ENCODE peak calls at places on chromosomes 1 and 21, in eight cellular contexts. O is glutamatergic neuron, A is epithelial cell of esophagus, E is GM12865, I is progenitor cell of endocrine pancreas, Q is pancreas, R is astrocyte of the spinal cord, J is AG10803. K is an unnamed sample.

GRCh38 chr1:155078496-155079209 is at the start of gene EFNA3:
- DNase-seq in A (peak), J (peak), Q (peak), O (peak), I (no peak), R (peak), E (peak), K (peak)

GRCh38 chr1:6700853-6701436 is 671 bp downstream of the DNAJC11 start:
- DNase-seq in Q (no peak), J (no peak), O (peak), I (no peak), R (no peak), A (no peak), E (no peak), K (no peak)

GRCh38 chr1:205255941-205256780 is 28.4 kb downstream of the TMCC2 start:
- DNase-seq in A (peak), O (peak), E (peak), I (peak), R (peak), J (peak), Q (peak), K (peak)

GRCh38 chr1:115476616-115477015 is 138.6 kb upstream of the NGF start:
- DNase-seq in E (no peak), R (no peak), O (no peak), A (no peak), Q (no peak), J (peak), I (no peak), K (no peak)

GRCh38 chr1:6646499-6647148 is 22.0 kb downstream of the THAP3 start:
- DNase-seq in Q (peak), I (no peak), O (no peak), J (peak), R (peak), A (peak), E (peak), K (peak)

GRCh38 chr1:216181590-216181989 is 241.7 kb downstream of the USH2A start:
- DNase-seq in R (no peak), J (no peak), E (no peak), A (no peak), I (no peak), O (no peak), Q (no peak), K (no peak)

GRCh38 chr1:7916431-7916830 is 24.2 kb downstream of the TNFRSF9 start:
- DNase-seq in R (no peak), E (no peak), Q (no peak), O (no peak), J (no peak), A (no peak), I (no peak), K (no peak)

GRCh38 chr1:179663810-179664209 is 72.2 kb downstream of the TDRD5 start:
- DNase-seq in A (no peak), R (no peak), O (no peak), E (no peak), J (no peak), I (no peak), Q (no peak), K (no peak)

GRCh38 chr1:35539824-35540261 is 17.4 kb downstream of the KIAA0319L start:
- DNase-seq in A (no peak), J (peak), I (no peak), R (peak), O (no peak), E (peak), Q (no peak), K (no peak)

GRCh38 chr21:15159382-15160020 is 94.7 kb upstream of the NRIP1 start:
- DNase-seq in Q (no peak), A (peak), J (no peak), O (no peak), E (peak), R (peak), I (no peak), K (no peak)

GRCh38 chr1:158101944-158102343 is 78.8 kb upstream of the CD1D start:
- DNase-seq in E (no peak), Q (no peak), J (peak), I (no peak), O (no peak), A (peak), R (peak), K (no peak)

GRCh38 chr1:117466761-117467160 is 99.5 kb downstream of the MAN1A2 start:
- DNase-seq in O (no peak), R (peak), E (no peak), J (peak), I (no peak), Q (no peak), A (peak), K (no peak)

GRCh38 chr1:1399870-1400575 is 888 bp upstream of the CCNL2 start:
- DNase-seq in E (peak), I (no peak), O (no peak), J (peak), Q (no peak), A (no peak), R (peak), K (peak)

GRCh38 chr1:228108055-228108690 is 926 bp downstream of the MRPL55 start:
- DNase-seq in J (no peak), Q (no peak), E (no peak), R (no peak), A (no peak), I (no peak), O (no peak), K (no peak)

GRCh38 chr1:153976819-153977249 is 640 bp downstream of the JTB start:
- DNase-seq in E (no peak), A (no peak), O (no peak), J (no peak), I (no peak), R (no peak), Q (no peak), K (no peak)

GRCh38 chr1:85328713-85329376 is 52.4 kb upstream of the BCL10 start:
- DNase-seq in E (no peak), O (no peak), J (peak), R (peak), Q (no peak), I (no peak), A (peak), K (peak)

GRCh38 chr1:37399205-37399604 is 75.2 kb upstream of the ZC3H12A start:
- DNase-seq in E (no peak), I (no peak), J (no peak), R (no peak), O (no peak), A (no peak), Q (no peak), K (no peak)

GRCh38 chr1:97553975-97554374 is 366.9 kb downstream of the DPYD start:
- DNase-seq in Q (no peak), R (no peak), J (peak), I (no peak), A (no peak), E (no peak), O (no peak), K (no peak)

GRCh38 chr1:40316595-40317393 is at the start of gene COL9A2:
- DNase-seq in Q (peak), I (peak), R (no peak), O (peak), E (peak), A (peak), J (no peak), K (peak)

GRCh38 chr1:111448482-111448917 is 556 bp downstream of the WDR77 start:
- DNase-seq in Q (no peak), O (no peak), R (no peak), E (no peak), A (peak), I (no peak), J (peak), K (no peak)

GRCh38 chr1:1225238-1225845 is 6.5 kb downstream of the SDF4 start:
- DNase-seq in E (no peak), J (no peak), I (no peak), O (no peak), R (no peak), A (no peak), Q (no peak), K (no peak)

GRCh38 chr1:203870256-203870655 is 8.9 kb downstream of the SNRPE start:
- DNase-seq in E (no peak), R (no peak), Q (no peak), A (no peak), J (peak), O (no peak), I (no peak), K (no peak)

GRCh38 chr1:158717344-158717743 is 3.2 kb downstream of the OR6K3 start:
- DNase-seq in A (peak), O (no peak), R (no peak), E (no peak), I (no peak), Q (no peak), J (no peak), K (no peak)

GRCh38 chr1:38608202-38608864 is 251.2 kb downstream of the RRAGC start:
- DNase-seq in O (peak), J (no peak), I (peak), Q (no peak), A (no peak), R (no peak), E (peak), K (peak)
- TF ChIP-seq CTCF in O (peak), J (peak), I (peak), Q (no peak), A (peak), R (peak), E (peak), K (peak)

GRCh38 chr1:200846421-200846820 is 26.4 kb upstream of the GPR25 start:
- DNase-seq in O (no peak), Q (no peak), R (no peak), A (no peak), I (no peak), E (no peak), J (no peak), K (no peak)
- TF ChIP-seq CTCF in O (no peak), Q (no peak), R (no peak), A (no peak), I (no peak), E (no peak), J (no peak), K (no peak)

GRCh38 chr1:150364231-150365003 is 470 bp downstream of the RPRD2 start:
- DNase-seq in A (peak), J (peak), Q (peak), O (peak), I (peak), R (peak), E (peak), K (peak)
- TF ChIP-seq CTCF in A (no peak), J (no peak), Q (no peak), O (no peak), I (peak), R (no peak), E (no peak), K (no peak)

GRCh38 chr1:100868364-100868995 is 26.2 kb downstream of the EXTL2 start:
- DNase-seq in R (peak), Q (no peak), O (no peak), I (no peak), J (peak), E (peak), A (peak), K (no peak)

GRCh38 chr1:100869996-100870395 is 24.6 kb downstream of the EXTL2 start:
- DNase-seq in O (no peak), Q (no peak), R (no peak), E (peak), J (no peak), I (no peak), A (no peak), K (no peak)

GRCh38 chr1:100862591-100862990 is 32.1 kb downstream of the EXTL2 start:
- DNase-seq in R (peak), O (no peak), E (no peak), A (no peak), Q (no peak), I (no peak), J (peak), K (no peak)

GRCh38 chr1:100866901-100867206 is 27.8 kb downstream of the EXTL2 start:
- DNase-seq in A (no peak), I (no peak), J (no peak), Q (no peak), R (no peak), O (no peak), E (no peak), K (no peak)

GRCh38 chr1:100866041-100866900 is 28.4 kb downstream of the EXTL2 start:
- DNase-seq in O (no peak), E (peak), J (peak), Q (no peak), A (peak), R (peak), I (no peak), K (no peak)
- TF ChIP-seq CTCF in O (peak), E (peak), J (peak), Q (no peak), A (peak), R (peak), I (peak), K (peak)

GRCh38 chr21:42534361-42534900 is 20.8 kb downstream of the SLC37A1 start:
- DNase-seq in I (no peak), Q (no peak), O (no peak), J (no peak), R (no peak), A (no peak), E (peak), K (no peak)
- TF ChIP-seq CTCF in I (no peak), Q (no peak), O (no peak), J (no peak), R (no peak), A (no peak), E (no peak), K (no peak)

GRCh38 chr1:195608883-195609282 is 999.4 kb downstream of the KCNT2 start:
- DNase-seq in A (no peak), I (no peak), E (no peak), J (no peak), Q (no peak), O (no peak), R (no peak), K (no peak)
- TF ChIP-seq CTCF in A (peak), I (peak), E (no peak), J (no peak), Q (no peak), O (no peak), R (no peak), K (no peak)

GRCh38 chr1:237901284-237901870 is 10.7 kb upstream of the ZP4 start:
- DNase-seq in I (no peak), A (peak), E (peak), J (no peak), Q (peak), R (no peak), O (no peak), K (peak)
- TF ChIP-seq CTCF in I (peak), A (peak), E (peak), J (no peak), Q (no peak), R (peak), O (peak), K (peak)

GRCh38 chr21:43865471-43866181 is 603 bp downstream of the AGPAT3 start:
- DNase-seq in I (no peak), Q (peak), J (peak), A (peak), R (no peak), O (no peak), E (peak), K (no peak)

GRCh38 chr21:43866233-43866632 is 1.2 kb downstream of the AGPAT3 start:
- DNase-seq in O (no peak), R (peak), J (peak), Q (no peak), E (peak), I (no peak), A (peak), K (no peak)

GRCh38 chr21:43866659-43867331 is 1.8 kb downstream of the AGPAT3 start:
- DNase-seq in Q (peak), I (no peak), O (no peak), A (peak), R (no peak), E (peak), J (no peak), K (no peak)

GRCh38 chr21:43864313-43864805 is 664 bp upstream of the AGPAT3 start:
- DNase-seq in E (peak), O (no peak), A (peak), J (peak), R (no peak), Q (peak), I (peak), K (no peak)

DNA sequence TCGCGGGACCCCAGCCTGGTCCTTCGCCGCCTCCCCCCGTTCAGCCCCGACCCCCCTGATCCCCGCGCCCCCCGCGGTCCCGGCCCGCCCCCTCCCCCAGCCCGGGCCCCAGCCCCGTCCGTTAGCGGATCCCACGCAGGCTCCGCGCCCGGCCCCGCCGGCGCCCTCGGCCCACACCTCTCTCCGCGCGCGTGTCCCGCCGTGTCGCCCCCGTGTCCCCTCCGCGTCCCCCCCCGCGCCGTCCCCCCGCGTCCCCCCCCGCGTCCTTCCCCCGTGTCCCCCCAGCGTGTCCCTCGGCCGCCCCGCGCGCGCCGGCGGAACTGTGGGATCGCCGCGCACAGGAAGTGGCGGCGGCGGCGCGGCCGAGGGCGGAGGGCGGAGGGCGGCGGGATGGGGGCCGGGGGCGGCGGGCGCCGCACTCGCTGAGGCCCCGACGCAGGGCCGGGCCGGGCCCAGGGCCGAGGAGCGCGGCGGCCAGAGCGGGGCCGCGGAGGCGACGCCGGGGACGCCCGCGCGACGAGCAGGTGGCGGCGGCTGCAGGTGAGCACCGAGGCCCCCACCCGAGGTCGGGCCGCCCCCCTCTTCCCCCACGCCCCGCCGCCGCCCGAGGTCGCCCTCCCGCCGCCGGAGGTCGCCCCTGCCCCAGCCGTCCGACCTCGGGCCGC is at the start of gene AGPAT3:
- DNase-seq in E (peak), Q (no peak), I (no peak), R (no peak), O (no peak), A (no peak), J (peak), K (no peak)
- TF ChIP-seq CTCF in E (no peak), Q (no peak), I (no peak), R (no peak), O (no peak), A (no peak), J (no peak), K (no peak)

DNA sequence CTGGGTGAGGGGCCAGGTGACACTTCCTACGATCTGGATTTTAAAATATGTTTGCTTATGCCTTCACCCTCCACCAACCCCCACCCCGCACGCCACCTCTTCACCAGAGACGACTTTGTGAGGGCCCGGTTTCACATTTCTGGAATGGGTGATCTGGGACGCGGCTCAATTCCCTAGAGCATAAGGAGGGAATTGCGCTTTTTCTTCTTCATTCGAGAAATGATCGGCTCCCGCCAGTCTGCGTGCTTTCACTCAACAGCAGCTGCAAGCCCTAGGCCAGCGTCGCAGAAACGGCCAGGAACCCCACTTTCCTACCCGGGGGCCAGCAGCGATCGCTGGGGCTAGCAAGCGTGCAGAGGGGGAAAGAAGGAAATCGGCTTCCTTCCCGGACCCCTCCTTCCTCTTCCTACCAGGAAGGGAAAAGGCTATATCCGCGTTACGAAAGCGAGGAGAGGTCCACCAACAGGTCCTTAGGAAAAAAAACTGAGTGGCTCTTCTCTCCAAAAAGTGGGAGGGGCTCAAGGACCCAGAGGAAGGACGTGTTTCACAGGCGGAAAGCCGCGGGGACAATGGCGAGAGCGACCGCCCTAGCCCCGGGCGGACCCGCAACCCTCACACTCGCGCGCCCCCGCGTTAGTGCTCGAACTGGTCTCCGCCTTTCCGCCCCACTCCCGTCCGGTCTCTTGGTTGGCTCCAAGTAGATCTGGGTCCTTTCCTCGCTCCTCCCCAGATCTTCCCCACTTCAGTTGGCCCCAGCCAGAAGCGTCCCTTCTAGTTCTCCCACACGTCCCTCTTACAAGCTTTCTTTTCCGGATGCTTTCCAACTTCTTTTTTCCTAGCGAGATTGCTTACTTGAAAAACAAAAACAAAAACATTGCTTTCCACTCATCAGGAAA is 1.1 kb upstream of the ADAMTS1 start:
- DNase-seq in I (peak), J (peak), E (no peak), Q (peak), R (peak), A (peak), O (peak), K (peak)
- TF ChIP-seq CTCF in I (no peak), J (peak), E (no peak), Q (no peak), R (peak), A (peak), O (no peak), K (peak)

DNA sequence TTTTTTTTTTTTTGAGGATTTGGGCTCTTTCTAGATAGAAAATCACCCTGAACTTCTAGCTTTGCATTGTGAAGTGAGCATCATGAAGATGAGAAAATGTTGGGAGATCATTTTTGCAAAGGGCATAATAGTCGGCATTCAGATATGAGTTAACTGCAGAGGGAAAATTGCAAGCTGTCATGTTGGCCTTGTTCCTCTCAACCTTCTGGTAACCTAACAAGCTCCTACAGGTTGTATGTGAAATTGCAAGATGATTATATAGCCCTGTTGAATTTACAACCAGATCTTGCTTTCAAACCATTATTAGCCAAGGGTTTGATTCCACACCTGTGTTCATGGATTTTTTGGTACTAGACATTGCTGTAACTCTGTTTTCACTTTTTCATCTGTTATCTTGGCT is 2.2 kb downstream of the ELOA start:
- DNase-seq in O (no peak), J (peak), E (peak), R (peak), A (peak), I (no peak), Q (peak), K (no peak)
- TF ChIP-seq CTCF in O (peak), J (peak), E (peak), R (peak), A (peak), I (peak), Q (peak), K (peak)